ENCODE peak calls at places on chromosomes 3 and 15, in seven cellular contexts. E is NCI-H2081; B is CD8-positive, alpha-beta memory T cell; O is SHP77 treated with DMSO at 0.1 percent for 48 hours; T is heart left ventricle; Y is mesothelial cell of epicardium; D is lung microvascular endothelial cell. Z is an unnamed sample.

GRCh38 chr15:78075490-78076230 is 1.9 kb downstream of the TBC1D2B start:
- DNase-seq in E (no peak), B (no peak), O (no peak), T (peak; percentile 42), Y (no peak), D (peak; percentile 92), Z (no peak)

GRCh38 chr15:39095218-39095879 is 485.5 kb upstream of the THBS1 start:
- DNase-seq in E (peak; percentile 28), B (no peak), O (no peak), T (no peak), Y (no peak), D (no peak), Z (no peak)

GRCh38 chr15:89358755-89359439 is 24.3 kb upstream of the POLG start:
- DNase-seq in E (peak; percentile 82), B (peak; percentile 77), O (peak; percentile 31), T (peak; percentile 70), Y (peak; percentile 91), D (peak; percentile 77), Z (peak; percentile 42)

GRCh38 chr15:55816017-55816416 is 73.1 kb upstream of the PRTG start:
- DNase-seq in E (no peak), B (no peak), O (no peak), T (no peak), Y (no peak), D (no peak), Z (no peak)

GRCh38 chr3:51940648-51941421 is 869 bp downstream of the RRP9 start:
- DNase-seq in E (no peak), B (no peak), O (no peak), T (no peak), Y (peak; percentile 29), D (no peak), Z (no peak)

GRCh38 chr3:190120161-190121060 is at the start of gene P3H2:
- DNase-seq in E (peak; percentile 74), B (no peak), O (no peak), T (peak; percentile 90), Y (peak; percentile 84), D (peak; percentile 95), Z (peak; percentile 44)

GRCh38 chr15:69497634-69498033 is 45.0 kb downstream of the RPLP1 start:
- DNase-seq in E (no peak), B (no peak), O (no peak), T (no peak), Y (no peak), D (no peak), Z (no peak)

GRCh38 chr3:170469151-170470062 is 50.7 kb downstream of the CLDN11 start:
- DNase-seq in E (peak; percentile 72), B (no peak), O (no peak), T (no peak), Y (no peak), D (no peak), Z (no peak)

GRCh38 chr3:14345496-14346150 is 56.8 kb upstream of the SLC6A6 start:
- DNase-seq in E (no peak), B (no peak), O (no peak), T (no peak), Y (no peak), D (no peak), Z (no peak)

GRCh38 chr3:29346828-29347227 is 66.0 kb downstream of the RBMS3 start:
- DNase-seq in E (no peak), B (no peak), O (no peak), T (no peak), Y (no peak), D (no peak), Z (no peak)

Z was measured in gastrocnemius medialis.